ENCODE peak calls at places on chromosomes 11 and 22, in eight cellular contexts. M is kidney, H is neural progenitor cell, G is mucosa of descending colon, D is OCI-LY7, L is psoas muscle, K is SJCRH30, S is adipocyte. Z is an unnamed sample.

GRCh38 chr11:11600288-11600687 is 21.5 kb downstream of the GALNT18 start:
- DNase-seq in K (no peak), L (no peak), D (no peak), H (no peak), G (no peak), S (no peak), M (no peak), Z (no peak)

GRCh38 chr11:63843042-63843441 is 4.1 kb downstream of the MARK2 start:
- DNase-seq in H (no peak), G (no peak), L (no peak), K (no peak), S (no peak), M (no peak), D (no peak), Z (no peak)

GRCh38 chr11:34564406-34564805 is 50.8 kb upstream of the ELF5 start:
- DNase-seq in K (no peak), M (no peak), L (no peak), H (no peak), D (no peak), S (peak; percentile 12), G (no peak), Z (no peak)

GRCh38 chr22:26526165-26526564 is 13.9 kb upstream of the TFIP11 start:
- DNase-seq in S (peak; percentile 7), M (no peak), L (no peak), D (no peak), G (no peak), H (no peak), K (no peak), Z (no peak)

GRCh38 chr22:47193606-47194316 is 431.3 kb downstream of the TBC1D22A start:
- DNase-seq in M (peak; percentile 61), L (peak; percentile 26), K (no peak), S (no peak), D (no peak), H (no peak), G (no peak), Z (no peak)

GRCh38 chr11:75014129-75014528 is 25.4 kb downstream of the NEU3 start:
- DNase-seq in M (no peak), D (no peak), K (no peak), S (peak; percentile 34), H (no peak), L (peak; percentile 68), G (no peak), Z (no peak)

GRCh38 chr11:101478587-101479375 is 105.0 kb downstream of the TRPC6 start:
- DNase-seq in G (no peak), M (no peak), S (peak; percentile 8), H (peak; percentile 16), K (peak; percentile 52), D (no peak), L (no peak), Z (no peak)

GRCh38 chr11:111764621-111765020 is 1.6 kb downstream of the PPP2R1B start:
- DNase-seq in L (no peak), S (no peak), D (no peak), G (no peak), M (no peak), K (no peak), H (no peak), Z (no peak)

GRCh38 chr22:39556970-39557811 is 13.4 kb upstream of the CACNA1I start:
- DNase-seq in L (no peak), H (peak; percentile 75), K (no peak), S (peak; percentile 33), M (no peak), G (no peak), D (no peak), Z (no peak)

GRCh38 chr11:32435152-32435480 is 223 bp downstream of the WT1 start:
- DNase-seq in D (no peak), M (no peak), G (no peak), L (no peak), H (no peak), K (no peak), S (no peak), Z (peak; percentile 66)

DNA sequence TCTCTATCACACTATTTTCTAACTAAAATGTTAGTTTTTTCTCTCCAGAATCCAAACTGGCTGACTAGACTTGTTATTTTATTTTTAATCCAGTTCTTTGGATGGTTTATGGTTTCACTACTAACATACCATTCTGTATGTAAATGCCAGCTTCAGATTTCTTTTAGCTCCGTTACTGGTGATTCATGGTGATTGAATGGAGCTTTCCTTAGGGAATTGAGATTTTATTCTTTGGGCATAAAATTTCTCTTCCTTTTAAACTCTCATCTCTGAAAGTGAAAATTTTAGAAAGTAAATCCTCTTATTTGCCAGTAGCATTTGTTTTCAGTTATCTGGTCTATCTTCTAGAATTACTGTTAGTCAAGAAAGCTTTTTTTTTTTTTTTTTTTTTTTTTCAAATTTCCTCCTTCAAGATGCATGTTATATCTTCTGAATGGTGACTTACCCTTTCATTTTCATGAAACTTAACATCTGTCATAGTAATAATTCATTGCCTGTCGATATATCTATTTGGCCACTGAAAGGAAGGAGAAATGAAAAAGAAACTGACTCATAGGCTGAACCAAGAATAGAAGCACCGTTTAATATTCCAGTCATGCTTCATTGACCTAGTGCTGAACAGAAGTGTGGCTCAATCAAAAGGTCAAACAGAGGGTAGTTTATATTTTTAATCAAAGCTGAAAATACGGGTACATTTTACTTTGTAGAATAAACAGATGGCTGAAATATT is 6.4 kb downstream of the ENDOD1 start:
- DNase-seq in H (no peak), K (peak; percentile 67), S (peak; percentile 86), D (peak; percentile 75), L (no peak), M (no peak), G (no peak), Z (no peak)
- H3K4me3 ChIP-seq in H (no peak overlapping the region), K (no peak overlapping the region), S (peak overlapping the region; percentile 36), D (peak overlapping the region; percentile 58), L (peak overlapping the region; percentile 33), M (no peak overlapping the region), G (no peak overlapping the region), Z (no peak overlapping the region)

GRCh38 chr11:126414615-126415014 is 59.1 kb downstream of the ST3GAL4 start:
- DNase-seq in K (no peak), S (no peak), G (peak; percentile 46), M (peak; percentile 86), D (no peak), H (no peak), L (peak; percentile 54), Z (peak; percentile 54)

GRCh38 chr11:126415669-126416420 is 60.4 kb downstream of the ST3GAL4 start:
- DNase-seq in H (no peak), M (peak; percentile 91), L (peak; percentile 77), D (no peak), K (no peak), S (no peak), G (peak; percentile 76), Z (peak; percentile 97)

GRCh38 chr11:126417463-126417862 is 62.0 kb downstream of the ST3GAL4 start:
- DNase-seq in K (no peak), L (no peak), M (no peak), G (no peak), D (no peak), S (no peak), H (no peak), Z (no peak)

GRCh38 chr11:126415128-126415527 is 59.6 kb downstream of the ST3GAL4 start:
- DNase-seq in K (peak; percentile 80), H (no peak), G (peak; percentile 65), L (peak; percentile 92), M (peak; percentile 92), D (no peak), S (peak; percentile 70), Z (peak; percentile 89)

GRCh38 chr11:126416542-126417090 is 61.1 kb downstream of the ST3GAL4 start:
- DNase-seq in M (peak; percentile 96), S (peak; percentile 38), L (peak; percentile 95), G (peak; percentile 92), K (no peak), H (peak; percentile 95), D (peak; percentile 62), Z (peak; percentile 94)
- H3K4me3 ChIP-seq in M (peak overlapping the region; percentile 51), S (peak overlapping the region; percentile 48), L (peak overlapping the region; percentile 74), G (no peak overlapping the region), K (no peak overlapping the region), H (peak overlapping the region; percentile 39), D (peak overlapping the region; percentile 54), Z (peak overlapping the region; percentile 8)

GRCh38 chr22:23144926-23145906 is at the start of gene RAB36:
- DNase-seq in L (peak; percentile 96), D (peak; percentile 75), K (peak; percentile 36), H (peak; percentile 100), S (peak; percentile 99), M (peak; percentile 100), G (peak; percentile 99), Z (peak; percentile 99)
- H3K4me3 ChIP-seq in L (peak within 1 kb of the TSS; percentile 57), D (peak within 1 kb of the TSS; percentile 60), K (no peak within 1 kb of the TSS), H (peak within 1 kb of the TSS; percentile 49), S (peak within 1 kb of the TSS; percentile 79), M (peak within 1 kb of the TSS; percentile 83), G (peak within 1 kb of the TSS; percentile 11), Z (peak within 1 kb of the TSS; percentile 8)

GRCh38 chr22:28795932-28796856 is 4.2 kb downstream of the XBP1 start:
- DNase-seq in D (no peak), G (no peak), K (no peak), M (peak; percentile 22), H (no peak), S (no peak), L (no peak), Z (no peak)
- H3K4me3 ChIP-seq in D (no peak overlapping the region), G (no peak overlapping the region), K (no peak overlapping the region), M (no peak overlapping the region), H (no peak overlapping the region), S (no peak overlapping the region), L (no peak overlapping the region), Z (no peak overlapping the region)

GRCh38 chr22:23501708-23502107 is 78.4 kb downstream of the IGLL1 start:
- DNase-seq in G (no peak), H (no peak), K (no peak), D (no peak), S (no peak), L (peak; percentile 34), M (peak; percentile 66), Z (peak; percentile 23)
- H3K4me3 ChIP-seq in G (no peak overlapping the region), H (no peak overlapping the region), K (no peak overlapping the region), D (no peak overlapping the region), S (no peak overlapping the region), L (no peak overlapping the region), M (no peak overlapping the region), Z (no peak overlapping the region)

GRCh38 chr11:128359515-128359914 is 227.8 kb downstream of the ETS1 start:
- DNase-seq in M (no peak), S (peak; percentile 57), D (no peak), H (no peak), K (no peak), G (no peak), L (no peak), Z (no peak)

GRCh38 chr11:128367573-128367972 is 219.8 kb downstream of the ETS1 start:
- DNase-seq in D (peak; percentile 8), L (no peak), G (no peak), S (no peak), H (no peak), K (no peak), M (peak; percentile 21), Z (no peak)

GRCh38 chr11:128361451-128362020 is 225.8 kb downstream of the ETS1 start:
- DNase-seq in M (no peak), H (no peak), S (peak; percentile 27), D (no peak), K (peak; percentile 29), L (no peak), G (no peak), Z (no peak)

DNA sequence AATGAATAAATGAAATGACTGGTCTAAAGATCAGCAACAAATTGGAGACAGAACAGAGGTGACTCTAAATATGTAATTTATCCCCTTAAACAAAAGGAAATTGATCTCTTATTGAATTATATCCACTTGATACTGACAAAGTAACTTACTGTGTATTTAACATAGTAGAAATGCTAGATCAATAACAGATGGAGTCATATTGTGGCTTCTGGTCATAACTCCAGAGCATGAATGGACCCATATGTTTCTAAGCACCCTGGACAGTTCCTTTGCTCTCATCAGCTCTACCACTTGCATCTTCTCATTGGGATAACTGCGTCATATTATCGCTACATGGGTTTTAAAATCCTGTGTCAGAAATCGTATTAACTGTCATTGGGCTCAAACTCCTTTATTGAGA is 222.3 kb downstream of the ETS1 start:
- DNase-seq in L (no peak), H (peak; percentile 51), K (peak; percentile 70), S (peak; percentile 83), D (peak; percentile 34), M (no peak), G (no peak), Z (no peak)
- H3K4me3 ChIP-seq in L (no peak overlapping the region), H (no peak overlapping the region), K (no peak overlapping the region), S (no peak overlapping the region), D (no peak overlapping the region), M (no peak overlapping the region), G (no peak overlapping the region), Z (no peak overlapping the region)

Z was measured in right cardiac atrium.